ENCODE peak calls at places on chromosomes 16 and 17, in ten cellular contexts. S, H, O, F, N, X, M, A, E and U are unnamed samples.

GRCh38 chr16:77514500-77515225 is 79.8 kb upstream of the ADAMTS18 start:
- DNase-seq in O (no peak), X (no peak), N (no peak), F (no peak), M (no peak), S (no peak), A (no peak), E (no peak), H (no peak), U (no peak)

GRCh38 chr17:61481421-61481820 is 29.2 kb downstream of the TBX4 start:
- DNase-seq in H (no peak), O (no peak), X (no peak), S (no peak), M (no peak), N (no peak), A (no peak), E (no peak), F (no peak), U (no peak)

GRCh38 chr16:63981639-63982038 is 1140.2 kb downstream of the CDH11 start:
- DNase-seq in N (peak), O (no peak), E (no peak), X (no peak), S (no peak), H (no peak), F (no peak), M (no peak), A (no peak), U (no peak)

GRCh38 chr16:14286381-14287230 is 215.5 kb downstream of the MRTFB start:
- DNase-seq in N (no peak), H (no peak), S (no peak), E (no peak), M (no peak), F (peak), O (no peak), A (no peak), X (no peak), U (no peak)

GRCh38 chr17:41802961-41803682 is 8.6 kb downstream of the P3H4 start:
- DNase-seq in N (no peak), M (no peak), X (no peak), S (no peak), A (no peak), O (no peak), E (no peak), F (no peak), H (no peak), U (no peak)

GRCh38 chr16:27374794-27375499 is 27.0 kb upstream of the IL21R start:
- DNase-seq in F (peak), H (peak), S (peak), A (peak), N (peak), E (peak), M (peak), O (peak), X (peak), U (peak)

GRCh38 chr17:45131616-45132301 is 556 bp downstream of the PLCD3 start:
- DNase-seq in E (peak), S (no peak), X (peak), O (no peak), N (peak), H (peak), F (no peak), A (no peak), M (peak), U (no peak)

GRCh38 chr16:79400462-79401149 is 199.9 kb downstream of the MAF start:
- DNase-seq in H (no peak), N (no peak), S (no peak), O (no peak), M (no peak), E (no peak), A (no peak), X (no peak), F (no peak), U (no peak)

GRCh38 chr17:74354123-74354522 is 7.5 kb downstream of the BTBD17 start:
- DNase-seq in E (peak), H (no peak), X (peak), F (no peak), M (peak), S (no peak), N (peak), A (no peak), O (peak), U (no peak)

GRCh38 chr16:3188925-3189825 is 1.2 kb downstream of the OR1F1 start:
- DNase-seq in E (no peak), M (no peak), O (no peak), X (no peak), S (no peak), H (peak), F (peak), A (no peak), N (peak), U (no peak)

GRCh38 chr16:50677351-50677750 is 3.8 kb downstream of the SNX20 start:
- DNase-seq in M (no peak), A (no peak), N (no peak), X (no peak), O (no peak), F (no peak), S (no peak), E (no peak), H (no peak), U (no peak)

GRCh38 chr16:84647830-84648594 is at the start of gene KLHL36:
- DNase-seq in O (no peak), N (peak), F (no peak), S (no peak), A (peak), H (peak), E (peak), X (peak), M (peak), U (no peak)

GRCh38 chr16:9901-10665 is 43.3 kb downstream of the POLR3K start:
- DNase-seq in E (peak), S (no peak), F (no peak), N (no peak), O (no peak), A (no peak), X (no peak), M (no peak), H (no peak), U (no peak)

GRCh38 chr17:83055911-83056582 is 23.4 kb upstream of the METRNL start:
- DNase-seq in N (no peak), E (no peak), M (no peak), F (peak), H (peak), X (peak), O (no peak), S (no peak), A (no peak), U (peak)

GRCh38 chr16:813204-813915 is 12.8 kb upstream of the GNG13 start:
- DNase-seq in N (peak), A (no peak), M (peak), S (no peak), H (peak), X (peak), E (peak), F (no peak), O (no peak), U (no peak)

GRCh38 chr16:75789237-75789636 is 62.9 kb upstream of the CPHXL start:
- DNase-seq in E (no peak), S (no peak), X (no peak), H (peak), N (no peak), O (peak), A (peak), M (no peak), F (peak), U (peak)

GRCh38 chr16:50326264-50326663 is 42.5 kb downstream of the BRD7 start:
- DNase-seq in E (no peak), A (no peak), O (no peak), X (no peak), F (no peak), M (peak), N (no peak), S (no peak), H (no peak), U (no peak)

GRCh38 chr16:84766978-84767773 is 52.6 kb upstream of the CRISPLD2 start:
- DNase-seq in E (no peak), X (no peak), N (no peak), H (no peak), A (no peak), S (no peak), O (no peak), F (no peak), M (no peak), U (no peak)

GRCh38 chr17:50177983-50178834 is 12.4 kb downstream of the SGCA start:
- DNase-seq in N (peak), S (peak), F (no peak), A (peak), X (peak), O (peak), E (peak), M (peak), H (peak), U (peak)

GRCh38 chr17:82297280-82297803 is 20.1 kb downstream of the CD7 start:
- DNase-seq in F (peak), A (peak), N (no peak), M (peak), X (peak), S (peak), H (peak), O (no peak), E (peak), U (peak)

GRCh38 chr17:81371910-81372760 is 23.1 kb upstream of the BAHCC1 start:
- DNase-seq in N (peak), F (no peak), E (peak), S (no peak), X (peak), M (peak), A (no peak), H (peak), O (peak), U (no peak)

GRCh38 chr16:58863761-58864160 is 129.6 kb upstream of the GOT2 start:
- DNase-seq in H (no peak), S (no peak), O (no peak), F (no peak), A (no peak), M (no peak), N (no peak), E (no peak), X (no peak), U (no peak)

GRCh38 chr16:75011634-75012307 is 12.9 kb downstream of the ZNRF1 start:
- DNase-seq in N (no peak), A (no peak), H (peak), S (no peak), X (no peak), F (peak), M (no peak), E (no peak), O (peak), U (peak)

GRCh38 chr17:31488264-31488981 is 96.9 kb downstream of the RAB11FIP4 start:
- DNase-seq in E (peak), M (no peak), X (no peak), F (no peak), H (no peak), O (no peak), S (peak), A (no peak), N (no peak), U (no peak)

GRCh38 chr16:68839831-68840230 is 3.5 kb upstream of the TANGO6 start:
- DNase-seq in A (peak), X (no peak), N (no peak), E (no peak), S (no peak), O (no peak), F (no peak), H (peak), M (no peak), U (no peak)

GRCh38 chr17:79776378-79777165 is 1.4 kb upstream of the CBX2 start:
- DNase-seq in F (no peak), N (no peak), E (no peak), O (no peak), A (no peak), S (no peak), M (no peak), X (no peak), H (no peak), U (no peak)

GRCh38 chr17:3506054-3506453 is 30.3 kb downstream of the ASPA start:
- DNase-seq in E (no peak), S (no peak), X (no peak), O (no peak), M (no peak), H (no peak), A (no peak), F (no peak), N (no peak), U (no peak)

GRCh38 chr17:66393038-66393437 is 90.6 kb downstream of the PRKCA start:
- DNase-seq in F (no peak), S (no peak), O (no peak), N (no peak), E (no peak), H (no peak), A (no peak), X (no peak), M (no peak), U (no peak)

GRCh38 chr16:84382396-84382795 is 14.1 kb downstream of the ATP2C2 start:
- DNase-seq in E (no peak), M (no peak), H (no peak), O (no peak), S (no peak), N (no peak), X (no peak), A (no peak), F (no peak), U (no peak)